ENCODE peak calls at places on chromosome 14, in five cellular contexts. One of them, this sample, is unnamed.

GRCh38 chr14:63295231-63295685 is 23.5 kb downstream of the GPHB5 start:
- DNase-seq in activated T-helper 1 cell treated with anti-CD3 and anti-CD28 coated beads, Interleukin-2, amount 50 U/mL, for 16 hours: no peak
- DNase-seq in Calu3: no peak
- DNase-seq in OCI-LY7: no peak
- DNase-seq in H4: no peak
- DNase-seq in this sample: no peak

GRCh38 chr14:95533391-95533821 is 1.4 kb upstream of the GLRX5 start:
- DNase-seq in activated T-helper 1 cell treated with anti-CD3 and anti-CD28 coated beads, Interleukin-2, amount 50 U/mL, for 16 hours: no peak
- DNase-seq in H4: no peak
- DNase-seq in Calu3: no peak
- DNase-seq in OCI-LY7: peak; percentile 66
- DNase-seq in this sample: no peak

GRCh38 chr14:75278422-75279152 is at the start of gene FOS:
- DNase-seq in OCI-LY7: peak; percentile 92
- DNase-seq in activated T-helper 1 cell treated with anti-CD3 and anti-CD28 coated beads, Interleukin-2, amount 50 U/mL, for 16 hours: peak; percentile 83
- DNase-seq in H4: peak; percentile 93
- DNase-seq in Calu3: peak; percentile 92
- DNase-seq in this sample: no peak

GRCh38 chr14:43621282-43621681 is 885.8 kb downstream of the FSCB start:
- DNase-seq in H4: no peak
- DNase-seq in activated T-helper 1 cell treated with anti-CD3 and anti-CD28 coated beads, Interleukin-2, amount 50 U/mL, for 16 hours: no peak
- DNase-seq in Calu3: no peak
- DNase-seq in OCI-LY7: no peak
- DNase-seq in this sample: no peak

GRCh38 chr14:60085085-60085484 is 6.6 kb upstream of the PCNX4 start:
- DNase-seq in Calu3: no peak
- DNase-seq in activated T-helper 1 cell treated with anti-CD3 and anti-CD28 coated beads, Interleukin-2, amount 50 U/mL, for 16 hours: no peak
- DNase-seq in OCI-LY7: no peak
- DNase-seq in H4: no peak
- DNase-seq in this sample: no peak

GRCh38 chr14:67358914-67359313 is 690 bp downstream of the ATP6V1D start:
- DNase-seq in OCI-LY7: no peak
- DNase-seq in H4: no peak
- DNase-seq in activated T-helper 1 cell treated with anti-CD3 and anti-CD28 coated beads, Interleukin-2, amount 50 U/mL, for 16 hours: no peak
- DNase-seq in Calu3: no peak
- DNase-seq in this sample: no peak

GRCh38 chr14:33210304-33210703 is 271.6 kb downstream of the NPAS3 start:
- DNase-seq in H4: no peak
- DNase-seq in Calu3: no peak
- DNase-seq in activated T-helper 1 cell treated with anti-CD3 and anti-CD28 coated beads, Interleukin-2, amount 50 U/mL, for 16 hours: no peak
- DNase-seq in OCI-LY7: no peak
- DNase-seq in this sample: no peak

GRCh38 chr14:87967496-87967895 is 25.5 kb downstream of the GALC start:
- DNase-seq in activated T-helper 1 cell treated with anti-CD3 and anti-CD28 coated beads, Interleukin-2, amount 50 U/mL, for 16 hours: no peak
- DNase-seq in OCI-LY7: no peak
- DNase-seq in H4: no peak
- DNase-seq in Calu3: no peak
- DNase-seq in this sample: no peak

GRCh38 chr14:40847496-40847895 is 759.2 kb upstream of the LRFN5 start:
- DNase-seq in activated T-helper 1 cell treated with anti-CD3 and anti-CD28 coated beads, Interleukin-2, amount 50 U/mL, for 16 hours: no peak
- DNase-seq in H4: peak; percentile 10
- DNase-seq in Calu3: no peak
- DNase-seq in OCI-LY7: no peak
- DNase-seq in this sample: no peak

GRCh38 chr14:52080817-52081755 is 12.2 kb upstream of the NID2 start:
- DNase-seq in OCI-LY7: no peak
- DNase-seq in H4: peak; percentile 83
- DNase-seq in activated T-helper 1 cell treated with anti-CD3 and anti-CD28 coated beads, Interleukin-2, amount 50 U/mL, for 16 hours: no peak
- DNase-seq in Calu3: peak; percentile 14
- DNase-seq in this sample: peak; percentile 95

GRCh38 chr14:59919582-59920377 is at the start of gene LRRC9:
- DNase-seq in H4: no peak
- DNase-seq in Calu3: no peak
- DNase-seq in activated T-helper 1 cell treated with anti-CD3 and anti-CD28 coated beads, Interleukin-2, amount 50 U/mL, for 16 hours: no peak
- DNase-seq in OCI-LY7: peak; percentile 5
- DNase-seq in this sample: no peak

GRCh38 chr14:63988579-63988978 is 135.8 kb downstream of the SYNE2 start:
- DNase-seq in Calu3: no peak
- DNase-seq in H4: no peak
- DNase-seq in activated T-helper 1 cell treated with anti-CD3 and anti-CD28 coated beads, Interleukin-2, amount 50 U/mL, for 16 hours: no peak
- DNase-seq in OCI-LY7: no peak
- DNase-seq in this sample: no peak

GRCh38 chr14:102071283-102071998 is 15.4 kb downstream of the HSP90AA1 start:
- DNase-seq in H4: peak; percentile 36
- DNase-seq in OCI-LY7: no peak
- DNase-seq in Calu3: peak; percentile 67
- DNase-seq in activated T-helper 1 cell treated with anti-CD3 and anti-CD28 coated beads, Interleukin-2, amount 50 U/mL, for 16 hours: no peak
- DNase-seq in this sample: no peak

GRCh38 chr14:54975856-54976255 is 51.0 kb downstream of the WDHD1 start:
- DNase-seq in activated T-helper 1 cell treated with anti-CD3 and anti-CD28 coated beads, Interleukin-2, amount 50 U/mL, for 16 hours: no peak
- DNase-seq in Calu3: no peak
- DNase-seq in H4: no peak
- DNase-seq in OCI-LY7: no peak
- DNase-seq in this sample: no peak

GRCh38 chr14:26621807-26622560 is 24.2 kb upstream of the NOVA1 start:
- DNase-seq in Calu3: no peak
- DNase-seq in H4: no peak
- DNase-seq in OCI-LY7: no peak
- DNase-seq in activated T-helper 1 cell treated with anti-CD3 and anti-CD28 coated beads, Interleukin-2, amount 50 U/mL, for 16 hours: no peak
- DNase-seq in this sample: no peak

GRCh38 chr14:24356208-24356607 is 11.8 kb upstream of the NFATC4 start:
- DNase-seq in Calu3: no peak
- DNase-seq in H4: no peak
- DNase-seq in OCI-LY7: no peak
- DNase-seq in activated T-helper 1 cell treated with anti-CD3 and anti-CD28 coated beads, Interleukin-2, amount 50 U/mL, for 16 hours: no peak
- DNase-seq in this sample: no peak

GRCh38 chr14:29927596-29928341 is at the start of gene PRKD1:
- DNase-seq in activated T-helper 1 cell treated with anti-CD3 and anti-CD28 coated beads, Interleukin-2, amount 50 U/mL, for 16 hours: no peak
- DNase-seq in OCI-LY7: no peak
- DNase-seq in Calu3: peak; percentile 75
- DNase-seq in H4: peak; percentile 42
- DNase-seq in this sample: no peak

GRCh38 chr14:60931206-60931605 is 49.7 kb downstream of the TRMT5 start:
- DNase-seq in Calu3: no peak
- DNase-seq in OCI-LY7: peak; percentile 28
- DNase-seq in activated T-helper 1 cell treated with anti-CD3 and anti-CD28 coated beads, Interleukin-2, amount 50 U/mL, for 16 hours: no peak
- DNase-seq in H4: no peak
- DNase-seq in this sample: no peak

GRCh38 chr14:55583942-55584468 is 4.0 kb downstream of the KTN1 start:
- DNase-seq in OCI-LY7: no peak
- DNase-seq in Calu3: no peak
- DNase-seq in H4: no peak
- DNase-seq in activated T-helper 1 cell treated with anti-CD3 and anti-CD28 coated beads, Interleukin-2, amount 50 U/mL, for 16 hours: no peak
- DNase-seq in this sample: no peak